ENCODE peak calls at places on chromosome 12, in seven cellular contexts. One of them, this sample, is unnamed.

GRCh38 chr12:121190523-121191031 is 19.4 kb upstream of the P2RX4 start:
- DNase-seq in CD4-positive, CD25-positive, alpha-beta regulatory T cell: no peak
- DNase-seq in GF-D8: no peak
- DNase-seq in putamen: no peak
- DNase-seq in tibial nerve: no peak
- DNase-seq in pancreas: no peak
- DNase-seq in cardiac septum: no peak
- DNase-seq in this sample: no peak

GRCh38 chr12:117963836-117964235 is 5.0 kb downstream of the KSR2 start:
- DNase-seq in putamen: no peak
- DNase-seq in cardiac septum: no peak
- DNase-seq in tibial nerve: no peak
- DNase-seq in CD4-positive, CD25-positive, alpha-beta regulatory T cell: no peak
- DNase-seq in GF-D8: no peak
- DNase-seq in pancreas: no peak
- DNase-seq in this sample: no peak

GRCh38 chr12:14373202-14373601 is 7.7 kb downstream of the ATF7IP start:
- DNase-seq in CD4-positive, CD25-positive, alpha-beta regulatory T cell: no peak
- DNase-seq in GF-D8: no peak
- DNase-seq in pancreas: no peak
- DNase-seq in cardiac septum: no peak
- DNase-seq in putamen: no peak
- DNase-seq in tibial nerve: no peak
- DNase-seq in this sample: no peak

GRCh38 chr12:82627799-82628198 is 58.9 kb upstream of the TMTC2 start:
- DNase-seq in CD4-positive, CD25-positive, alpha-beta regulatory T cell: no peak
- DNase-seq in pancreas: no peak
- DNase-seq in tibial nerve: no peak
- DNase-seq in cardiac septum: no peak
- DNase-seq in putamen: peak
- DNase-seq in GF-D8: no peak
- DNase-seq in this sample: no peak

GRCh38 chr12:58346032-58346632 is 404.8 kb downstream of the ATP23 start:
- DNase-seq in tibial nerve: no peak
- DNase-seq in CD4-positive, CD25-positive, alpha-beta regulatory T cell: no peak
- DNase-seq in cardiac septum: no peak
- DNase-seq in pancreas: no peak
- DNase-seq in putamen: peak
- DNase-seq in GF-D8: peak
- DNase-seq in this sample: no peak

GRCh38 chr12:79763748-79764452 is 73.1 kb upstream of the PAWR start:
- DNase-seq in pancreas: no peak
- DNase-seq in CD4-positive, CD25-positive, alpha-beta regulatory T cell: no peak
- DNase-seq in putamen: no peak
- DNase-seq in tibial nerve: no peak
- DNase-seq in GF-D8: no peak
- DNase-seq in cardiac septum: no peak
- DNase-seq in this sample: no peak

GRCh38 chr12:69500631-69501030 is 30.4 kb downstream of the FRS2 start:
- DNase-seq in pancreas: no peak
- DNase-seq in GF-D8: no peak
- DNase-seq in cardiac septum: no peak
- DNase-seq in tibial nerve: no peak
- DNase-seq in putamen: no peak
- DNase-seq in CD4-positive, CD25-positive, alpha-beta regulatory T cell: no peak
- DNase-seq in this sample: no peak

GRCh38 chr12:3557791-3558190 is 66.8 kb downstream of the PRMT8 start:
- DNase-seq in GF-D8: no peak
- DNase-seq in pancreas: no peak
- DNase-seq in CD4-positive, CD25-positive, alpha-beta regulatory T cell: no peak
- DNase-seq in tibial nerve: no peak
- DNase-seq in cardiac septum: no peak
- DNase-seq in putamen: no peak
- DNase-seq in this sample: no peak

GRCh38 chr12:122125452-122126341 is 47.1 kb downstream of the MLXIP start:
- DNase-seq in pancreas: no peak
- DNase-seq in putamen: no peak
- DNase-seq in CD4-positive, CD25-positive, alpha-beta regulatory T cell: no peak
- DNase-seq in tibial nerve: no peak
- DNase-seq in GF-D8: no peak
- DNase-seq in cardiac septum: peak
- DNase-seq in this sample: peak

This sample was measured in gastrocnemius medialis.